ENCODE peak calls at places on chromosomes 11 and 22, in four cellular contexts. One of them, this sample, is unnamed.

GRCh38 chr11:11505701-11506100 is 116.1 kb downstream of the GALNT18 start:
- DNase-seq in HepG2: no peak
- DNase-seq in HCT116: no peak
- DNase-seq in K562: no peak
- DNase-seq in this sample: no peak

GRCh38 chr22:49582171-49582570 is 245.5 kb downstream of the BRD1 start:
- DNase-seq in HepG2: no peak
- DNase-seq in K562: no peak
- DNase-seq in HCT116: no peak
- DNase-seq in this sample: no peak

GRCh38 chr11:128336203-128336602 is 251.2 kb downstream of the ETS1 start:
- DNase-seq in K562: no peak
- DNase-seq in HCT116: no peak
- DNase-seq in HepG2: peak
- DNase-seq in this sample: peak

GRCh38 chr11:13668957-13669521 is 571 bp downstream of the FAR1 start:
- DNase-seq in HCT116: no peak
- DNase-seq in K562: peak
- DNase-seq in HepG2: no peak
- DNase-seq in this sample: no peak

GRCh38 chr22:37982938-37983859 is 1.2 kb downstream of the SOX10 start:
- DNase-seq in HepG2: no peak
- DNase-seq in K562: peak
- DNase-seq in HCT116: no peak
- DNase-seq in this sample: no peak

GRCh38 chr11:78796956-78797355 is 222.3 kb upstream of the NARS2 start:
- DNase-seq in HCT116: no peak
- DNase-seq in K562: no peak
- DNase-seq in HepG2: no peak
- DNase-seq in this sample: peak

GRCh38 chr11:45021001-45021400 is 70.3 kb upstream of the TP53I11 start:
- DNase-seq in HepG2: no peak
- DNase-seq in K562: no peak
- DNase-seq in HCT116: no peak
- DNase-seq in this sample: no peak

GRCh38 chr11:84003181-84003580 is 717.0 kb upstream of the CCDC90B start:
- DNase-seq in HepG2: no peak
- DNase-seq in K562: no peak
- DNase-seq in HCT116: no peak
- DNase-seq in this sample: no peak

GRCh38 chr11:117369521-117369920 is 41.9 kb downstream of the CEP164 start:
- DNase-seq in HepG2: no peak
- DNase-seq in K562: no peak
- DNase-seq in HCT116: no peak
- DNase-seq in this sample: no peak

GRCh38 chr22:37318255-37319109 is 36.2 kb downstream of the CYTH4 start:
- DNase-seq in HCT116: no peak
- DNase-seq in K562: no peak
- DNase-seq in HepG2: no peak
- DNase-seq in this sample: no peak

GRCh38 chr11:68950268-68950667 is 30.5 kb downstream of the MRGPRD start:
- DNase-seq in K562: peak
- DNase-seq in HepG2: no peak
- DNase-seq in HCT116: peak
- DNase-seq in this sample: no peak

GRCh38 chr11:44404736-44405395 is 94.9 kb upstream of the ALX4 start:
- DNase-seq in HepG2: no peak
- DNase-seq in HCT116: no peak
- DNase-seq in K562: no peak
- DNase-seq in this sample: no peak

GRCh38 chr11:45647329-45647728 is 18.1 kb downstream of the CHST1 start:
- DNase-seq in HCT116: no peak
- DNase-seq in K562: no peak
- DNase-seq in HepG2: no peak
- DNase-seq in this sample: no peak

GRCh38 chr11:67119577-67120391 is 721 bp downstream of the KDM2A start:
- DNase-seq in HepG2: no peak
- DNase-seq in K562: peak
- DNase-seq in HCT116: no peak
- DNase-seq in this sample: peak
- TF ChIP-seq REST in HepG2: no peak
- TF ChIP-seq REST in K562: no peak
- TF ChIP-seq REST in HCT116: no peak
- TF ChIP-seq REST in this sample: no peak

DNA sequence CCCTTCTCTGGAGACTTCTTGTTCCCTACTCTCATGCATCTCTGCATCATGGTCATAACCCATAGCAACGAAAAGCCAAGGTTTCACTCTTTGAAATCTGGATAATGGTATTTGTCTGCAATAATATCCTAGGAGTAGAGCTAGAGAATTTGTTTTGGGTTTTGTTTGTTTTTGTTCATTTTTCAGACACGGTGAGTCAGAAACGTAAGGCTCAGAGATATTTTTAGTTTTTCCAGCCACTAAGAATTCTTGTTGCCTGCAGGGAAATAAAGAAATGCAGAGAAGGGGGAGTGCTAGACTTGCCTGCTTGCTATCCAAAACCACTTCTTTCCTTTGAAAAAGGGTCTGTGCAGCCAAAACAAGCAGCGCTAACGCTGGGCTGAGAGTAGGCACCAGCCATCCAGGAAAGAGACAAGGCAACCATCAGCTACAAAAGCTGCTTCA is 26.0 kb downstream of the POU2AF3 start:
- DNase-seq in K562: no peak
- DNase-seq in HepG2: no peak
- DNase-seq in HCT116: no peak
- DNase-seq in this sample: no peak
- TF ChIP-seq SIN3A in K562: no peak
- TF ChIP-seq SIN3A in HepG2: no peak
- TF ChIP-seq SIN3A in HCT116: no peak
- TF ChIP-seq SIN3A in this sample: no peak

DNA sequence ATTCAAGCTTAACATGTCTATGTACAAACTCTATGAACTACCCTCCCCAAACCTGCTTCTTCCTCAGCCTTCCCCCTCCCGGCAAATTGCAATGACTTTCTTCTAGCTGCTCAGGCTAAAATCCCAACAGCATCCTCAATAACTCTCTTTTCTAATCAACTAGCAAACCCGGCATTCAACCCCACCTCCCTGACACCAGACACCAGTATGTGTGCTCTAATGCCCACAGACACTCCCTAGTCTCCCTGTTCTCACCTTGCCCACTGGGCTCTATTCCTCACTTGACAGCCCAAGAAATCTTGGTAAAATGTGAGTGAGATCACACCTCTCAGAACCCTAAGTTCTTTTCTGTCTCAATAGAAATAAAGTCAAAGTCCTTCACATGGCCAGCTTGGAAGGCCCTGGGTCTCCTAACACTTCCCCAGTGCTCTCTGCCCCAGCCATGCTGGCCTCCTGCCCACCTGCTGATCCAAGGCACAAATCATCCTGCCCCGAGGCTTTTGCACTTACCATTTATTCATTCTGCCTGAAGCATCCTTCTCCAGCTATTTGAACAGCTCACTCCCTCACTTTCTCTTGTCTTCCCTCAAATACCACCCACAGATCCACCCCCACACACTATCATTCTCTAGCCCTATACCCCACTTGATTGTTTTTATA is 26.3 kb downstream of the ISX start:
- DNase-seq in HepG2: no peak
- DNase-seq in K562: no peak
- DNase-seq in HCT116: no peak
- DNase-seq in this sample: no peak
- TF ChIP-seq TCF7L2 in HepG2: no peak
- TF ChIP-seq TCF7L2 in K562: no peak
- TF ChIP-seq TCF7L2 in HCT116: no peak
- TF ChIP-seq TCF7L2 in this sample: no peak

GRCh38 chr11:111026241-111026640 is 219.3 kb upstream of the POU2AF2 start:
- DNase-seq in HCT116: no peak
- DNase-seq in HepG2: no peak
- DNase-seq in K562: no peak
- DNase-seq in this sample: no peak
- TF ChIP-seq REST in HCT116: no peak
- TF ChIP-seq REST in HepG2: no peak
- TF ChIP-seq REST in K562: no peak
- TF ChIP-seq REST in this sample: no peak

GRCh38 chr11:126113515-126113957 is 50.9 kb upstream of the CDON start:
- DNase-seq in K562: no peak
- DNase-seq in HCT116: peak
- DNase-seq in HepG2: peak
- DNase-seq in this sample: peak

GRCh38 chr11:126114486-126115252 is 52.0 kb upstream of the CDON start:
- DNase-seq in HCT116: no peak
- DNase-seq in HepG2: no peak
- DNase-seq in K562: no peak
- DNase-seq in this sample: no peak

GRCh38 chr11:126115253-126115540 is 52.5 kb upstream of the CDON start:
- DNase-seq in HCT116: no peak
- DNase-seq in K562: no peak
- DNase-seq in HepG2: no peak
- DNase-seq in this sample: no peak

GRCh38 chr11:126113963-126114362 is 51.3 kb upstream of the CDON start:
- DNase-seq in K562: no peak
- DNase-seq in HepG2: no peak
- DNase-seq in HCT116: no peak
- DNase-seq in this sample: no peak

GRCh38 chr11:126115820-126116319 is 53.2 kb upstream of the CDON start:
- DNase-seq in HCT116: peak
- DNase-seq in K562: peak
- DNase-seq in HepG2: peak
- DNase-seq in this sample: peak
- TF ChIP-seq SIN3A in HCT116: no peak
- TF ChIP-seq SIN3A in K562: no peak
- TF ChIP-seq SIN3A in HepG2: peak
- TF ChIP-seq SIN3A in this sample: no peak